ENCODE peak calls at places on chromosomes 7 and 10, in seven cellular contexts. V is stimulated activated CD8-positive, alpha-beta memory T cell treated with anti-CD3 and anti-CD28 coated beads, Interleukin-7, amount 100 ng/mL, for 1 hour; X is T-helper 2 cell treated with Interferon-gamma antibody and Interleukin-4, amounts not matched to agents 5 μg/mL and 100 μg/mL, for 36 hours; S is naive thymus-derived CD4-positive, alpha-beta T cell; C is ACHN; R is Caki2; Q is NCI-H187. N is an unnamed sample.

GRCh38 chr7:99827040-99827778 is 604 bp upstream of the CYP3A43 start:
- DNase-seq in V (no peak), X (no peak), S (no peak), C (no peak), R (peak), Q (no peak), N (no peak)

GRCh38 chr10:100338434-100339036 is 8.5 kb upstream of the SCD start:
- DNase-seq in V (peak), X (peak), S (peak), C (peak), R (peak), Q (no peak), N (no peak)

GRCh38 chr7:37440738-37441404 is 7.8 kb downstream of the ELMO1 start:
- DNase-seq in V (no peak), X (peak), S (peak), C (no peak), R (no peak), Q (no peak), N (no peak)

GRCh38 chr7:70881470-70881869 is 250.5 kb upstream of the GALNT17 start:
- DNase-seq in V (no peak), X (no peak), S (no peak), C (no peak), R (no peak), Q (no peak), N (no peak)

GRCh38 chr10:112767156-112767555 is 182.9 kb upstream of the TCF7L2 start:
- DNase-seq in V (no peak), X (no peak), S (no peak), C (no peak), R (no peak), Q (no peak), N (no peak)

GRCh38 chr7:122073635-122074034 is 70.4 kb downstream of the AASS start:
- DNase-seq in V (no peak), X (no peak), S (no peak), C (no peak), R (no peak), Q (no peak), N (no peak)

GRCh38 chr7:157710396-157710795 is 373.6 kb downstream of the DNAJB6 start:
- DNase-seq in V (no peak), X (no peak), S (no peak), C (no peak), R (no peak), Q (no peak), N (no peak)

GRCh38 chr7:104206841-104207240 is 972 bp downstream of the ORC5 start:
- DNase-seq in V (no peak), X (no peak), S (no peak), C (no peak), R (no peak), Q (no peak), N (peak)

GRCh38 chr10:102710604-102711003 is 3.6 kb downstream of the ARL3 start:
- DNase-seq in V (no peak), X (peak), S (no peak), C (peak), R (no peak), Q (no peak), N (no peak)

GRCh38 chr7:132154695-132155471 is 421.4 kb downstream of the PLXNA4 start:
- DNase-seq in V (no peak), X (no peak), S (no peak), C (no peak), R (no peak), Q (no peak), N (no peak)

GRCh38 chr7:36795451-36796021 is 71.2 kb upstream of the AOAH start:
- DNase-seq in V (no peak), X (no peak), S (no peak), C (no peak), R (peak), Q (no peak), N (no peak)

GRCh38 chr7:1324028-1324900 is 91.6 kb downstream of the UNCX start:
- DNase-seq in V (no peak), X (no peak), S (no peak), C (no peak), R (no peak), Q (no peak), N (no peak)

GRCh38 chr10:122206471-122207065 is 64.5 kb upstream of the BTBD16 start:
- DNase-seq in V (no peak), X (no peak), S (no peak), C (no peak), R (no peak), Q (no peak), N (no peak)

GRCh38 chr7:18520450-18521235 is 25.1 kb downstream of the HDAC9 start:
- DNase-seq in V (no peak), X (no peak), S (no peak), C (peak), R (peak), Q (no peak), N (no peak)

GRCh38 chr7:151143261-151144015 is 24.1 kb downstream of the GBX1 start:
- DNase-seq in V (no peak), X (no peak), S (no peak), C (no peak), R (no peak), Q (no peak), N (no peak)

GRCh38 chr7:27193335-27194001 is 6.4 kb downstream of the HOXA13 start:
- DNase-seq in V (no peak), X (no peak), S (no peak), C (no peak), R (no peak), Q (no peak), N (no peak)

GRCh38 chr7:525740-526139 is 6.1 kb upstream of the PDGFA start:
- DNase-seq in V (no peak), X (no peak), S (no peak), C (no peak), R (no peak), Q (no peak), N (no peak)

GRCh38 chr10:79050896-79051555 is 17.7 kb upstream of the ZMIZ1 start:
- DNase-seq in V (no peak), X (no peak), S (no peak), C (no peak), R (no peak), Q (no peak), N (no peak)

GRCh38 chr7:133020501-133020900 is 61.4 kb downstream of the CHCHD3 start:
- DNase-seq in V (no peak), X (no peak), S (no peak), C (no peak), R (no peak), Q (no peak), N (no peak)

GRCh38 chr10:2920638-2921037 is 146.7 kb upstream of the PFKP start:
- DNase-seq in V (no peak), X (no peak), S (no peak), C (no peak), R (no peak), Q (peak), N (peak)

GRCh38 chr10:131684976-131685375 is 215.8 kb upstream of the PPP2R2D start:
- DNase-seq in V (no peak), X (no peak), S (no peak), C (no peak), R (no peak), Q (no peak), N (no peak)

GRCh38 chr10:110226926-110227641 is 19.7 kb downstream of the MXI1 start:
- DNase-seq in V (peak), X (peak), S (peak), C (peak), R (peak), Q (peak), N (no peak)

GRCh38 chr7:102066476-102066875 is 220.2 kb upstream of the SH2B2 start:
- DNase-seq in V (no peak), X (no peak), S (no peak), C (no peak), R (no peak), Q (no peak), N (no peak)

GRCh38 chr10:15997313-15997712 is 137.0 kb upstream of the MINDY3 start:
- DNase-seq in V (no peak), X (no peak), S (no peak), C (no peak), R (no peak), Q (no peak), N (no peak)

GRCh38 chr10:119703903-119704508 is 21.8 kb upstream of the INPP5F start:
- DNase-seq in V (no peak), X (no peak), S (no peak), C (no peak), R (no peak), Q (no peak), N (no peak)

GRCh38 chr10:24240001-24240751 is 31.2 kb downstream of the KIAA1217 start:
- DNase-seq in V (no peak), X (no peak), S (no peak), C (no peak), R (no peak), Q (no peak), N (no peak)

GRCh38 chr10:85124592-85124991 is 796.2 kb downstream of the CCSER2 start:
- DNase-seq in V (no peak), X (no peak), S (no peak), C (no peak), R (no peak), Q (no peak), N (no peak)

GRCh38 chr7:37669818-37670217 is 13.7 kb upstream of the GPR141 start:
- DNase-seq in V (no peak), X (no peak), S (no peak), C (no peak), R (no peak), Q (no peak), N (no peak)

GRCh38 chr7:19362099-19362498 is 216.9 kb upstream of the FERD3L start:
- DNase-seq in V (no peak), X (no peak), S (no peak), C (no peak), R (no peak), Q (no peak), N (no peak)